ENCODE peak calls at places on chromosomes 5 and 9, in seven cellular contexts. One of them, this sample, is unnamed.

GRCh38 chr5:133519191-133519590 is 93.2 kb downstream of the FSTL4 start:
- DNase-seq in stimulated activated CD8-positive, alpha-beta memory T cell treated with anti-CD3 and anti-CD28 coated beads, Interleukin-7, amount 100 ng/mL, for 24 hours: no peak
- DNase-seq in Right ventricle myocardium inferior: peak
- DNase-seq in HFFc6: no peak
- DNase-seq in testis: no peak
- DNase-seq in GM10248: no peak
- DNase-seq in T-cell: no peak
- DNase-seq in this sample: no peak

GRCh38 chr9:116137010-116137409 is 16.6 kb upstream of the PAPPA start:
- DNase-seq in testis: no peak
- DNase-seq in HFFc6: no peak
- DNase-seq in stimulated activated CD8-positive, alpha-beta memory T cell treated with anti-CD3 and anti-CD28 coated beads, Interleukin-7, amount 100 ng/mL, for 24 hours: no peak
- DNase-seq in T-cell: no peak
- DNase-seq in Right ventricle myocardium inferior: no peak
- DNase-seq in GM10248: no peak
- DNase-seq in this sample: no peak

GRCh38 chr9:98807070-98807810 is at the start of gene GALNT12:
- DNase-seq in HFFc6: no peak
- DNase-seq in testis: no peak
- DNase-seq in T-cell: peak
- DNase-seq in stimulated activated CD8-positive, alpha-beta memory T cell treated with anti-CD3 and anti-CD28 coated beads, Interleukin-7, amount 100 ng/mL, for 24 hours: peak
- DNase-seq in Right ventricle myocardium inferior: no peak
- DNase-seq in GM10248: peak
- DNase-seq in this sample: no peak

GRCh38 chr5:160655717-160656116 is 196.3 kb downstream of the ATP10B start:
- DNase-seq in stimulated activated CD8-positive, alpha-beta memory T cell treated with anti-CD3 and anti-CD28 coated beads, Interleukin-7, amount 100 ng/mL, for 24 hours: no peak
- DNase-seq in testis: no peak
- DNase-seq in Right ventricle myocardium inferior: no peak
- DNase-seq in GM10248: no peak
- DNase-seq in T-cell: no peak
- DNase-seq in HFFc6: no peak
- DNase-seq in this sample: no peak

GRCh38 chr9:90344013-90344412 is 298.6 kb downstream of the DIRAS2 start:
- DNase-seq in testis: no peak
- DNase-seq in T-cell: no peak
- DNase-seq in GM10248: no peak
- DNase-seq in Right ventricle myocardium inferior: no peak
- DNase-seq in HFFc6: no peak
- DNase-seq in stimulated activated CD8-positive, alpha-beta memory T cell treated with anti-CD3 and anti-CD28 coated beads, Interleukin-7, amount 100 ng/mL, for 24 hours: no peak
- DNase-seq in this sample: no peak

GRCh38 chr5:79151933-79152671 is 40.5 kb downstream of the BHMT start:
- DNase-seq in GM10248: no peak
- DNase-seq in Right ventricle myocardium inferior: no peak
- DNase-seq in HFFc6: no peak
- DNase-seq in T-cell: no peak
- DNase-seq in testis: no peak
- DNase-seq in stimulated activated CD8-positive, alpha-beta memory T cell treated with anti-CD3 and anti-CD28 coated beads, Interleukin-7, amount 100 ng/mL, for 24 hours: no peak
- DNase-seq in this sample: no peak

GRCh38 chr9:91771027-91771426 is 179.0 kb downstream of the ROR2 start:
- DNase-seq in Right ventricle myocardium inferior: no peak
- DNase-seq in HFFc6: peak
- DNase-seq in GM10248: no peak
- DNase-seq in testis: peak
- DNase-seq in T-cell: no peak
- DNase-seq in stimulated activated CD8-positive, alpha-beta memory T cell treated with anti-CD3 and anti-CD28 coated beads, Interleukin-7, amount 100 ng/mL, for 24 hours: no peak
- DNase-seq in this sample: no peak

GRCh38 chr5:124261133-124261532 is 485.3 kb downstream of the ZNF608 start:
- DNase-seq in testis: no peak
- DNase-seq in GM10248: no peak
- DNase-seq in T-cell: no peak
- DNase-seq in stimulated activated CD8-positive, alpha-beta memory T cell treated with anti-CD3 and anti-CD28 coated beads, Interleukin-7, amount 100 ng/mL, for 24 hours: no peak
- DNase-seq in Right ventricle myocardium inferior: no peak
- DNase-seq in HFFc6: no peak
- DNase-seq in this sample: no peak

GRCh38 chr5:88813805-88814584 is 69.0 kb downstream of the MEF2C start:
- DNase-seq in T-cell: no peak
- DNase-seq in stimulated activated CD8-positive, alpha-beta memory T cell treated with anti-CD3 and anti-CD28 coated beads, Interleukin-7, amount 100 ng/mL, for 24 hours: no peak
- DNase-seq in Right ventricle myocardium inferior: no peak
- DNase-seq in testis: no peak
- DNase-seq in GM10248: no peak
- DNase-seq in HFFc6: no peak
- DNase-seq in this sample: no peak

GRCh38 chr9:128550226-128550625 is 2.2 kb upstream of the SPTAN1 start:
- DNase-seq in stimulated activated CD8-positive, alpha-beta memory T cell treated with anti-CD3 and anti-CD28 coated beads, Interleukin-7, amount 100 ng/mL, for 24 hours: no peak
- DNase-seq in GM10248: peak
- DNase-seq in Right ventricle myocardium inferior: no peak
- DNase-seq in T-cell: no peak
- DNase-seq in HFFc6: no peak
- DNase-seq in testis: no peak
- DNase-seq in this sample: no peak

GRCh38 chr9:88988796-88989641 is 2.2 kb upstream of the S1PR3 start:
- DNase-seq in HFFc6: no peak
- DNase-seq in Right ventricle myocardium inferior: no peak
- DNase-seq in testis: no peak
- DNase-seq in stimulated activated CD8-positive, alpha-beta memory T cell treated with anti-CD3 and anti-CD28 coated beads, Interleukin-7, amount 100 ng/mL, for 24 hours: no peak
- DNase-seq in GM10248: no peak
- DNase-seq in T-cell: no peak
- DNase-seq in this sample: no peak

GRCh38 chr5:168128154-168128553 is 163.3 kb upstream of the WWC1 start:
- DNase-seq in stimulated activated CD8-positive, alpha-beta memory T cell treated with anti-CD3 and anti-CD28 coated beads, Interleukin-7, amount 100 ng/mL, for 24 hours: no peak
- DNase-seq in testis: no peak
- DNase-seq in GM10248: no peak
- DNase-seq in T-cell: no peak
- DNase-seq in Right ventricle myocardium inferior: no peak
- DNase-seq in HFFc6: no peak
- DNase-seq in this sample: no peak

GRCh38 chr9:81717747-81718077 is 28.4 kb upstream of the TLE1 start:
- DNase-seq in HFFc6: no peak
- DNase-seq in T-cell: no peak
- DNase-seq in testis: no peak
- DNase-seq in Right ventricle myocardium inferior: no peak
- DNase-seq in GM10248: no peak
- DNase-seq in stimulated activated CD8-positive, alpha-beta memory T cell treated with anti-CD3 and anti-CD28 coated beads, Interleukin-7, amount 100 ng/mL, for 24 hours: no peak
- DNase-seq in this sample: no peak

GRCh38 chr5:102718819-102719218 is 36.3 kb upstream of the PAM start:
- DNase-seq in T-cell: no peak
- DNase-seq in testis: no peak
- DNase-seq in stimulated activated CD8-positive, alpha-beta memory T cell treated with anti-CD3 and anti-CD28 coated beads, Interleukin-7, amount 100 ng/mL, for 24 hours: no peak
- DNase-seq in HFFc6: peak
- DNase-seq in GM10248: no peak
- DNase-seq in Right ventricle myocardium inferior: no peak
- DNase-seq in this sample: no peak

GRCh38 chr9:100030548-100030947 is 68.3 kb downstream of the ERP44 start:
- DNase-seq in testis: no peak
- DNase-seq in T-cell: no peak
- DNase-seq in stimulated activated CD8-positive, alpha-beta memory T cell treated with anti-CD3 and anti-CD28 coated beads, Interleukin-7, amount 100 ng/mL, for 24 hours: no peak
- DNase-seq in Right ventricle myocardium inferior: no peak
- DNase-seq in HFFc6: no peak
- DNase-seq in GM10248: no peak
- DNase-seq in this sample: no peak

GRCh38 chr9:89892053-89892419 is 287.2 kb downstream of the GADD45G start:
- DNase-seq in GM10248: no peak
- DNase-seq in stimulated activated CD8-positive, alpha-beta memory T cell treated with anti-CD3 and anti-CD28 coated beads, Interleukin-7, amount 100 ng/mL, for 24 hours: no peak
- DNase-seq in HFFc6: no peak
- DNase-seq in T-cell: no peak
- DNase-seq in testis: no peak
- DNase-seq in Right ventricle myocardium inferior: no peak
- DNase-seq in this sample: no peak

GRCh38 chr9:124835026-124835501 is 18.2 kb upstream of the WDR38 start:
- DNase-seq in Right ventricle myocardium inferior: peak
- DNase-seq in testis: peak
- DNase-seq in T-cell: no peak
- DNase-seq in GM10248: no peak
- DNase-seq in stimulated activated CD8-positive, alpha-beta memory T cell treated with anti-CD3 and anti-CD28 coated beads, Interleukin-7, amount 100 ng/mL, for 24 hours: no peak
- DNase-seq in HFFc6: peak
- DNase-seq in this sample: peak

GRCh38 chr5:74042559-74043357 is 416.8 kb downstream of the ARHGEF28 start:
- DNase-seq in HFFc6: peak
- DNase-seq in testis: no peak
- DNase-seq in Right ventricle myocardium inferior: no peak
- DNase-seq in T-cell: no peak
- DNase-seq in GM10248: no peak
- DNase-seq in stimulated activated CD8-positive, alpha-beta memory T cell treated with anti-CD3 and anti-CD28 coated beads, Interleukin-7, amount 100 ng/mL, for 24 hours: no peak
- DNase-seq in this sample: no peak

GRCh38 chr5:124628721-124629596 is 117.5 kb downstream of the ZNF608 start:
- DNase-seq in HFFc6: peak
- DNase-seq in T-cell: no peak
- DNase-seq in stimulated activated CD8-positive, alpha-beta memory T cell treated with anti-CD3 and anti-CD28 coated beads, Interleukin-7, amount 100 ng/mL, for 24 hours: no peak
- DNase-seq in testis: no peak
- DNase-seq in Right ventricle myocardium inferior: no peak
- DNase-seq in GM10248: no peak
- DNase-seq in this sample: no peak

GRCh38 chr5:170280090-170280493 is 17.5 kb downstream of the LCP2 start:
- DNase-seq in testis: peak
- DNase-seq in Right ventricle myocardium inferior: no peak
- DNase-seq in T-cell: no peak
- DNase-seq in stimulated activated CD8-positive, alpha-beta memory T cell treated with anti-CD3 and anti-CD28 coated beads, Interleukin-7, amount 100 ng/mL, for 24 hours: no peak
- DNase-seq in HFFc6: no peak
- DNase-seq in GM10248: no peak
- DNase-seq in this sample: no peak

GRCh38 chr9:93268551-93269314 is 84.8 kb downstream of the WNK2 start:
- DNase-seq in HFFc6: no peak
- DNase-seq in T-cell: peak
- DNase-seq in Right ventricle myocardium inferior: no peak
- DNase-seq in stimulated activated CD8-positive, alpha-beta memory T cell treated with anti-CD3 and anti-CD28 coated beads, Interleukin-7, amount 100 ng/mL, for 24 hours: no peak
- DNase-seq in testis: no peak
- DNase-seq in GM10248: peak
- DNase-seq in this sample: peak

GRCh38 chr9:83340451-83340850 is 197.8 kb downstream of the FRMD3 start:
- DNase-seq in T-cell: no peak
- DNase-seq in GM10248: no peak
- DNase-seq in stimulated activated CD8-positive, alpha-beta memory T cell treated with anti-CD3 and anti-CD28 coated beads, Interleukin-7, amount 100 ng/mL, for 24 hours: no peak
- DNase-seq in HFFc6: no peak
- DNase-seq in testis: no peak
- DNase-seq in Right ventricle myocardium inferior: no peak
- DNase-seq in this sample: no peak

GRCh38 chr9:116193636-116194035 is 40.0 kb downstream of the PAPPA start:
- DNase-seq in HFFc6: peak
- DNase-seq in Right ventricle myocardium inferior: no peak
- DNase-seq in T-cell: no peak
- DNase-seq in GM10248: no peak
- DNase-seq in stimulated activated CD8-positive, alpha-beta memory T cell treated with anti-CD3 and anti-CD28 coated beads, Interleukin-7, amount 100 ng/mL, for 24 hours: no peak
- DNase-seq in testis: no peak
- DNase-seq in this sample: no peak

GRCh38 chr5:51468196-51468595 is 84.9 kb downstream of the ISL1 start:
- DNase-seq in T-cell: no peak
- DNase-seq in HFFc6: peak
- DNase-seq in stimulated activated CD8-positive, alpha-beta memory T cell treated with anti-CD3 and anti-CD28 coated beads, Interleukin-7, amount 100 ng/mL, for 24 hours: no peak
- DNase-seq in GM10248: no peak
- DNase-seq in Right ventricle myocardium inferior: no peak
- DNase-seq in testis: no peak
- DNase-seq in this sample: no peak

GRCh38 chr5:25028994-25029393 is 384.2 kb upstream of the CDH10 start:
- DNase-seq in Right ventricle myocardium inferior: no peak
- DNase-seq in GM10248: no peak
- DNase-seq in HFFc6: no peak
- DNase-seq in stimulated activated CD8-positive, alpha-beta memory T cell treated with anti-CD3 and anti-CD28 coated beads, Interleukin-7, amount 100 ng/mL, for 24 hours: no peak
- DNase-seq in testis: peak
- DNase-seq in T-cell: no peak
- DNase-seq in this sample: no peak

GRCh38 chr9:87880116-87880515 is 2.6 kb upstream of the SPATA31E1 start:
- DNase-seq in T-cell: no peak
- DNase-seq in testis: no peak
- DNase-seq in HFFc6: no peak
- DNase-seq in Right ventricle myocardium inferior: no peak
- DNase-seq in stimulated activated CD8-positive, alpha-beta memory T cell treated with anti-CD3 and anti-CD28 coated beads, Interleukin-7, amount 100 ng/mL, for 24 hours: no peak
- DNase-seq in GM10248: no peak
- DNase-seq in this sample: no peak

GRCh38 chr9:112084907-112085306 is 90.2 kb downstream of the SUSD1 start:
- DNase-seq in Right ventricle myocardium inferior: no peak
- DNase-seq in T-cell: no peak
- DNase-seq in testis: no peak
- DNase-seq in GM10248: no peak
- DNase-seq in stimulated activated CD8-positive, alpha-beta memory T cell treated with anti-CD3 and anti-CD28 coated beads, Interleukin-7, amount 100 ng/mL, for 24 hours: no peak
- DNase-seq in HFFc6: no peak
- DNase-seq in this sample: no peak

GRCh38 chr9:108838017-108838416 is 17.8 kb downstream of the ACTL7B start:
- DNase-seq in HFFc6: no peak
- DNase-seq in Right ventricle myocardium inferior: no peak
- DNase-seq in GM10248: no peak
- DNase-seq in stimulated activated CD8-positive, alpha-beta memory T cell treated with anti-CD3 and anti-CD28 coated beads, Interleukin-7, amount 100 ng/mL, for 24 hours: no peak
- DNase-seq in testis: no peak
- DNase-seq in T-cell: no peak
- DNase-seq in this sample: no peak

GRCh38 chr5:15375557-15375956 is 124.4 kb upstream of the FBXL7 start:
- DNase-seq in Right ventricle myocardium inferior: no peak
- DNase-seq in HFFc6: no peak
- DNase-seq in T-cell: no peak
- DNase-seq in GM10248: no peak
- DNase-seq in testis: no peak
- DNase-seq in stimulated activated CD8-positive, alpha-beta memory T cell treated with anti-CD3 and anti-CD28 coated beads, Interleukin-7, amount 100 ng/mL, for 24 hours: no peak
- DNase-seq in this sample: no peak

GRCh38 chr5:10797246-10797645 is 36.2 kb upstream of the DAP start:
- DNase-seq in Right ventricle myocardium inferior: no peak
- DNase-seq in T-cell: no peak
- DNase-seq in HFFc6: peak
- DNase-seq in stimulated activated CD8-positive, alpha-beta memory T cell treated with anti-CD3 and anti-CD28 coated beads, Interleukin-7, amount 100 ng/mL, for 24 hours: no peak
- DNase-seq in testis: no peak
- DNase-seq in GM10248: no peak
- DNase-seq in this sample: no peak